ENCODE peak calls at places on chromosome 1, in four cellular contexts. One of them, this sample, is unnamed.

GRCh38 chr1:147627435-147628110 is 42.8 kb downstream of the ACP6 start:
- DNase-seq in mesothelial cell of epicardium: no peak
- DNase-seq in left ventricle myocardium inferior: peak; percentile 35
- DNase-seq in cardiac muscle cell: peak; percentile 62
- DNase-seq in this sample: no peak

GRCh38 chr1:26283871-26284596 is 4.1 kb downstream of the SH3BGRL3 start:
- DNase-seq in left ventricle myocardium inferior: no peak
- DNase-seq in mesothelial cell of epicardium: no peak
- DNase-seq in cardiac muscle cell: no peak
- DNase-seq in this sample: no peak

GRCh38 chr1:165161130-165161529 is 195.4 kb downstream of the LMX1A start:
- DNase-seq in left ventricle myocardium inferior: no peak
- DNase-seq in mesothelial cell of epicardium: no peak
- DNase-seq in cardiac muscle cell: no peak
- DNase-seq in this sample: no peak

GRCh38 chr1:8879348-8880067 is 1.0 kb upstream of the ENO1 start:
- DNase-seq in mesothelial cell of epicardium: no peak
- DNase-seq in left ventricle myocardium inferior: peak; percentile 69
- DNase-seq in cardiac muscle cell: no peak
- DNase-seq in this sample: no peak

GRCh38 chr1:199073166-199073565 is 434.3 kb downstream of the PTPRC start:
- DNase-seq in left ventricle myocardium inferior: no peak
- DNase-seq in cardiac muscle cell: no peak
- DNase-seq in mesothelial cell of epicardium: no peak
- DNase-seq in this sample: no peak

GRCh38 chr1:37239225-37239740 is 205.0 kb upstream of the GRIK3 start:
- DNase-seq in left ventricle myocardium inferior: no peak
- DNase-seq in mesothelial cell of epicardium: no peak
- DNase-seq in cardiac muscle cell: no peak
- DNase-seq in this sample: no peak

GRCh38 chr1:99269321-99269720 is 5.0 kb downstream of the PLPPR4 start:
- DNase-seq in cardiac muscle cell: no peak
- DNase-seq in left ventricle myocardium inferior: no peak
- DNase-seq in mesothelial cell of epicardium: no peak
- DNase-seq in this sample: no peak

GRCh38 chr1:184393924-184394323 is 7.1 kb downstream of the C1orf21 start:
- DNase-seq in mesothelial cell of epicardium: no peak
- DNase-seq in cardiac muscle cell: no peak
- DNase-seq in left ventricle myocardium inferior: no peak
- DNase-seq in this sample: no peak

GRCh38 chr1:203311368-203312301 is 6.3 kb downstream of the BTG2 start:
- DNase-seq in cardiac muscle cell: no peak
- DNase-seq in mesothelial cell of epicardium: no peak
- DNase-seq in left ventricle myocardium inferior: no peak
- DNase-seq in this sample: no peak

GRCh38 chr1:243814718-243815117 is 35.3 kb downstream of the AKT3 start:
- DNase-seq in mesothelial cell of epicardium: no peak
- DNase-seq in cardiac muscle cell: no peak
- DNase-seq in left ventricle myocardium inferior: no peak
- DNase-seq in this sample: no peak

GRCh38 chr1:113141650-113142473 is 68.9 kb downstream of the LRIG2 start:
- DNase-seq in mesothelial cell of epicardium: no peak
- DNase-seq in cardiac muscle cell: no peak
- DNase-seq in left ventricle myocardium inferior: no peak
- DNase-seq in this sample: no peak

GRCh38 chr1:114695430-114696093 is at the start of gene AMPD1:
- DNase-seq in cardiac muscle cell: no peak
- DNase-seq in mesothelial cell of epicardium: no peak
- DNase-seq in left ventricle myocardium inferior: no peak
- DNase-seq in this sample: no peak
- TF ChIP-seq CTCF in cardiac muscle cell: no peak
- TF ChIP-seq CTCF in mesothelial cell of epicardium: no peak
- TF ChIP-seq CTCF in left ventricle myocardium inferior: no peak
- TF ChIP-seq CTCF in this sample: no peak

GRCh38 chr1:185431612-185432011 is 114.6 kb upstream of the IVNS1ABP start:
- DNase-seq in cardiac muscle cell: no peak
- DNase-seq in mesothelial cell of epicardium: no peak
- DNase-seq in left ventricle myocardium inferior: no peak
- DNase-seq in this sample: no peak

GRCh38 chr1:185432943-185433342 is 115.9 kb upstream of the IVNS1ABP start:
- DNase-seq in mesothelial cell of epicardium: no peak
- DNase-seq in left ventricle myocardium inferior: no peak
- DNase-seq in cardiac muscle cell: no peak
- DNase-seq in this sample: no peak

GRCh38 chr1:185421485-185422100 is 104.5 kb upstream of the IVNS1ABP start:
- DNase-seq in cardiac muscle cell: no peak
- DNase-seq in mesothelial cell of epicardium: no peak
- DNase-seq in left ventricle myocardium inferior: no peak
- DNase-seq in this sample: no peak

GRCh38 chr1:185426761-185427698 is 110.0 kb upstream of the IVNS1ABP start:
- DNase-seq in cardiac muscle cell: no peak
- DNase-seq in left ventricle myocardium inferior: peak; percentile 25
- DNase-seq in mesothelial cell of epicardium: no peak
- DNase-seq in this sample: no peak
- TF ChIP-seq CTCF in cardiac muscle cell: no peak
- TF ChIP-seq CTCF in left ventricle myocardium inferior: peak; percentile 19
- TF ChIP-seq CTCF in mesothelial cell of epicardium: no peak
- TF ChIP-seq CTCF in this sample: no peak

DNA sequence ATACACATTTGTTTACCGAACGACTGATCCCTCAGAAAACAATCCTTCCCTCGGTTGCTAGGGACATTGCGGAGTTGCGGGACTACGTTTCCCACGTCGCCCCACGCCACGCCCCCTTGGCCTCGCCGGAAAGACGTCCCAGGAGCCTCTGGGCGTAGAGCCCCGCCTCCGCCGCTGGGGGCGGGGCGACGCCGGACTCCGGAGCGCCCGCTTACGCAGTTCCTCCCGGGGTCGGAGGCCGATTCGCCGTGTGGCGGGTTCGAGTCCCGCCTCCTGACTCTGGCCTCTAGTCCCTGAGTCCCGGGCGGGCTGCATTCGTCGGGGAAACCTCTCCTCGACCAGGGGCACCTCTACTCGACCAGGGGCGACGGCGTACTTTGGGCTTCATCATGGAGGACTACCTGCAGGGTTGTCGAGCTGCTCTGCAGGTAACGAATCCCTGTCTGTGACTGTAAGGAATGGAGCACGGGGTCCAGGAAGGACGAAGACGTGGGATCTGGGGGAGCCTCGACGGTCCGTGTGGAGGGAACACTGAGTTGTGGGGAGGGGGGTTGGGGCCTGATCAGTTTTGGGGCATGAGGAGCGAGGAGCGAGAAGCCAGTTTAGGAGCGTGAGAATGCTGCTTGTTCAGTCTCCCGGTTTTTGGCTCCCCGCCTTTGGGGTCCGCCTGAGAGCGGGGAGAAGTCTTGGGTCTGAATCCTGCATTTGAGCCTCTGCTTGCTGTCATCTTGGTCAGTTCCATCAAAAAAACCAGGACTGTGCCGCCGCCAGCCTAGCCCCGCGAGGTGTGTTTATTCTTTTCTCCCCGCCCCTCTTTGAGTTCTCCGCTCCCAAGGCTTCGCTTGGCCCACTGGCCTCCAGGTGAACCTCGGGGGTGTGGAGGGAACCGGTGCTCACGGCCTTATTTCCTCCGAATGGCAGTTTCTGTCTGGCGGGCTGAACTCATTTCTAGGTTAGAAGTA is at the start of gene PRUNE1:
- DNase-seq in mesothelial cell of epicardium: peak; percentile 89
- DNase-seq in left ventricle myocardium inferior: peak; percentile 97
- DNase-seq in cardiac muscle cell: peak; percentile 97
- DNase-seq in this sample: peak; percentile 96
- TF ChIP-seq CTCF in mesothelial cell of epicardium: no peak
- TF ChIP-seq CTCF in left ventricle myocardium inferior: no peak
- TF ChIP-seq CTCF in cardiac muscle cell: no peak
- TF ChIP-seq CTCF in this sample: peak; percentile 18

DNA sequence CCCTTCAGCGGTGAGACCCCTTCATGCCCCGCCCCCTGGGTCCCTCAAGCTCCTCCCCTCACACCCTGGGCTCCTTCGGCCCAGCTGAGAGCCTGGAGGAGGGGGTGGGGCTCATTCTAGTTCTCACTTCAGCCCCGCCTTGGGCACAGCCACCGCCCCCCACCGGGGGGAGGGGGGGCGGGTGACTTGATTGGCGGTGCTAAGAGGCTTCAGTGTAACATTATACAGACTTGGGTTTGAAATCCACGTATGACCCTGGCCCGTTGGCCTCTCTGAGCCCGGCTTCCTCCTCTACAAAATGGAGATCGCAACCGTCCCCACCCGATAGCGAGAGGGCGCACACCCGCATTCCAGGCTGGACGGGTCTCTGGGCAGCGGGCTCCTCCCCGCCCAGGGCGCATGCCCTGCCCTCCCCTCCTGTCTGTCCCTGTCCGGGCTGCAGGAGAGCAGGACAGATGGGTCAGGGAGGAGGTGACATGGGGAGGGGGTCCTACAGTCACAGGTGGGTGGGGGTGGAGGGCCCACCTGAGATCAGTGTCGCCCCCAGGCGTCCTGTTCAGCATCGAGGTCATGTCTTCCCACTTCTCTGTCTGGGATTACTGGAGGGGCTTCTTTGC is 5.1 kb downstream of the CLCNKB start:
- DNase-seq in mesothelial cell of epicardium: peak; percentile 64
- DNase-seq in left ventricle myocardium inferior: peak; percentile 51
- DNase-seq in cardiac muscle cell: peak; percentile 98
- DNase-seq in this sample: peak; percentile 84
- TF ChIP-seq CTCF in mesothelial cell of epicardium: no peak
- TF ChIP-seq CTCF in left ventricle myocardium inferior: no peak
- TF ChIP-seq CTCF in cardiac muscle cell: peak; percentile 12
- TF ChIP-seq CTCF in this sample: peak; percentile 14

GRCh38 chr1:40531381-40532061 is at the start of gene ZNF684:
- DNase-seq in cardiac muscle cell: peak; percentile 94
- DNase-seq in mesothelial cell of epicardium: peak; percentile 55
- DNase-seq in left ventricle myocardium inferior: peak; percentile 85
- DNase-seq in this sample: peak; percentile 76
- TF ChIP-seq CTCF in cardiac muscle cell: no peak
- TF ChIP-seq CTCF in mesothelial cell of epicardium: no peak
- TF ChIP-seq CTCF in left ventricle myocardium inferior: no peak
- TF ChIP-seq CTCF in this sample: no peak

This sample was measured in type B pancreatic cell.